ENCODE peak calls at places on chromosomes 4 and X, in ten cellular contexts. S, N, T, R, M, V, D, L, X and P are unnamed samples. For H3K4me1, the result is how much of the 10 kb centered on the place peaks cover.

GRCh38 chr4:92303621-92304027 is at the start of gene GRID2:
- DNase-seq in S (peak), N (no peak), T (peak), R (peak), M (peak), V (no peak), D (peak), L (peak), X (no peak), P (peak)

GRCh38 chrX:123971963-123972362 is 10.5 kb downstream of the STAG2 start:
- DNase-seq in S (no peak), N (no peak), T (no peak), R (no peak), M (no peak), V (no peak), D (no peak), L (peak), X (no peak), P (no peak)

GRCh38 chr4:32775049-32775448 is 2054.9 kb downstream of the PCDH7 start:
- DNase-seq in S (peak), N (no peak), T (peak), R (no peak), M (no peak), V (no peak), D (peak), L (peak), X (peak), P (peak)

GRCh38 chr4:184596617-184597185 is 52.5 kb downstream of the CASP3 start:
- DNase-seq in S (no peak), N (no peak), T (peak), R (no peak), M (no peak), V (no peak), D (no peak), L (peak), X (peak), P (no peak)

GRCh38 chr4:134422776-134423175 is 221.2 kb upstream of the PABPC4L start:
- DNase-seq in S (no peak), N (no peak), T (no peak), R (no peak), M (no peak), V (no peak), D (no peak), L (no peak), X (no peak), P (peak)

GRCh38 chr4:147843162-147843561 is 111.3 kb downstream of the ARHGAP10 start:
- DNase-seq in S (no peak), N (no peak), T (peak), R (no peak), M (peak), V (no peak), D (no peak), L (no peak), X (peak), P (peak)

GRCh38 chrX:135639066-135639815 is 74.2 kb upstream of the CT45A1 start:
- DNase-seq in S (no peak), N (no peak), T (no peak), R (no peak), M (no peak), V (no peak), D (no peak), L (no peak), X (no peak), P (no peak)

GRCh38 chrX:71082253-71082652 is 13.4 kb upstream of the FOXO4 start:
- DNase-seq in S (no peak), N (no peak), T (no peak), R (no peak), M (no peak), V (no peak), D (no peak), L (no peak), X (no peak), P (no peak)

GRCh38 chrX:30343206-30343605 is 34.0 kb upstream of the NR0B1 start:
- DNase-seq in S (no peak), N (no peak), T (peak), R (no peak), M (no peak), V (no peak), D (no peak), L (no peak), X (peak), P (no peak)

GRCh38 chr4:87117730-87118075 is 102.7 kb downstream of the KLHL8 start:
- DNase-seq in S (no peak), N (no peak), T (no peak), R (no peak), M (no peak), V (no peak), D (no peak), L (no peak), X (peak), P (no peak)

GRCh38 chr4:121192500-121192899 is 28.4 kb upstream of the TNIP3 start:
- DNase-seq in S (peak), N (no peak), T (peak), R (no peak), M (no peak), V (no peak), D (peak), L (peak), X (peak), P (no peak)

GRCh38 chr4:26127851-26128337 is 192.9 kb upstream of the RBPJ start:
- DNase-seq in S (no peak), N (no peak), T (peak), R (no peak), M (no peak), V (no peak), D (no peak), L (no peak), X (no peak), P (no peak)

GRCh38 chr4:9919047-9919446 is 102.2 kb downstream of the SLC2A9 start:
- DNase-seq in S (no peak), N (no peak), T (no peak), R (no peak), M (no peak), V (no peak), D (no peak), L (no peak), X (no peak), P (no peak)

GRCh38 chr4:3270141-3270611 is 21.2 kb downstream of the MSANTD1 start:
- DNase-seq in S (peak), N (no peak), T (no peak), R (no peak), M (no peak), V (peak), D (peak), L (no peak), X (no peak), P (no peak)

GRCh38 chr4:84239278-84239845 is 259.7 kb downstream of the NKX6-1 start:
- DNase-seq in S (no peak), N (no peak), T (peak), R (no peak), M (no peak), V (no peak), D (no peak), L (no peak), X (no peak), P (no peak)

GRCh38 chr4:98613453-98614075 is 44.8 kb downstream of the TSPAN5 start:
- DNase-seq in S (peak), N (no peak), T (no peak), R (no peak), M (no peak), V (no peak), D (no peak), L (peak), X (no peak), P (no peak)

GRCh38 chrX:42837747-42838146 is 59.8 kb upstream of the PPP1R2C start:
- DNase-seq in S (no peak), N (no peak), T (no peak), R (no peak), M (no peak), V (no peak), D (no peak), L (no peak), X (no peak), P (no peak)

GRCh38 chrX:44343412-44343942 is at the start of gene EFHC2:
- DNase-seq in S (peak), N (peak), T (peak), R (peak), M (peak), V (peak), D (peak), L (peak), X (no peak), P (peak)

GRCh38 chr4:72552447-72552846 is 16.6 kb downstream of the ADAMTS3 start:
- DNase-seq in S (no peak), N (no peak), T (no peak), R (no peak), M (no peak), V (no peak), D (no peak), L (no peak), X (no peak), P (no peak)

GRCh38 chrX:6313356-6313755 is 84.7 kb upstream of the NLGN4X start:
- DNase-seq in S (no peak), N (no peak), T (no peak), R (no peak), M (no peak), V (no peak), D (no peak), L (no peak), X (no peak), P (no peak)

GRCh38 chrX:56759736-56760409 is 30.8 kb downstream of the NBDY start:
- DNase-seq in S (no peak), N (no peak), T (no peak), R (no peak), M (no peak), V (no peak), D (no peak), L (no peak), X (no peak), P (no peak)

GRCh38 chrX:47483310-47484268 is 567 bp upstream of the ZNF41 start:
- DNase-seq in S (peak), N (peak), T (peak), R (peak), M (no peak), V (peak), D (peak), L (peak), X (peak), P (peak)

GRCh38 chr4:169219440-169219839 is 51.3 kb downstream of the SH3RF1 start:
- DNase-seq in S (no peak), N (no peak), T (no peak), R (peak), M (no peak), V (no peak), D (no peak), L (peak), X (no peak), P (no peak)

GRCh38 chr4:40719008-40719623 is 30.6 kb upstream of the NSUN7 start:
- DNase-seq in S (peak), N (no peak), T (peak), R (no peak), M (peak), V (peak), D (peak), L (peak), X (peak), P (no peak)

GRCh38 chr4:21768349-21769310 is 179.9 kb downstream of the KCNIP4 start:
- DNase-seq in S (peak), N (no peak), T (peak), R (no peak), M (no peak), V (no peak), D (peak), L (peak), X (peak), P (peak)

GRCh38 chrX:130696542-130696941 is 206.5 kb downstream of the ENOX2 start:
- DNase-seq in S (no peak), N (no peak), T (no peak), R (no peak), M (no peak), V (no peak), D (no peak), L (no peak), X (no peak), P (no peak)

GRCh38 chrX:48927125-48927524 is 8.3 kb upstream of the PIM2 start:
- DNase-seq in S (no peak), N (no peak), T (no peak), R (no peak), M (no peak), V (no peak), D (peak), L (no peak), X (no peak), P (no peak)

GRCh38 chrX:48933757-48934156 is 14.9 kb upstream of the PIM2 start:
- DNase-seq in S (no peak), N (no peak), T (no peak), R (no peak), M (no peak), V (no peak), D (no peak), L (no peak), X (no peak), P (no peak)

GRCh38 chrX:48923771-48924170 is 4.9 kb upstream of the PIM2 start:
- DNase-seq in S (no peak), N (no peak), T (no peak), R (no peak), M (no peak), V (no peak), D (no peak), L (no peak), X (no peak), P (no peak)

GRCh38 chrX:48924270-48924669 is 5.4 kb upstream of the PIM2 start:
- DNase-seq in S (no peak), N (no peak), T (no peak), R (no peak), M (no peak), V (no peak), D (no peak), L (no peak), X (no peak), P (no peak)

GRCh38 chrX:48927736-48928382 is 9.0 kb upstream of the PIM2 start:
- DNase-seq in S (no peak), N (no peak), T (no peak), R (no peak), M (no peak), V (no peak), D (peak), L (no peak), X (no peak), P (no peak)
- H3K4me3 ChIP-seq in S (no peak), N (no peak), T (no peak), R (no peak), M (no peak), V (no peak), D (peak), L (no peak), X (no peak), P (no peak)

DNA sequence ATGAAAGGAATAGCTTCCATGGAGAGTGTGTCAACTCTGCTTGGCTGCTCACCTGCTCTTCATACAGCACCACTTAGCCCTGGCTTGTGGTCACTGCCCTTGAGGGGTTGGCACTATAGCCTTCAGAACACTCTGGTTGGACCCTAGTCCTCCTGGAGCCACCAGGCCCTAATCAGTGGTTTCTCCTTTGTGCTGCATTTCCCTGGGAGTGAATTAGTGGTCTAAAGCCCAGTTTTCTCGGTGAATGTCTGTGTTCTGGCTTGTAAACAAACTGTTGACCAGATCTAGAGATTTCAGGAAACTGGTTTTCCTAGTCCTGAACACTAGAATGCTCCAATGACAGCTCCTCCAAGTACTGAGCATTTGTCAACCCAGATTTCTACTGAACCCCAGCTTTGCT is 28.6 kb upstream of the TMEM154 start:
- DNase-seq in S (no peak), N (no peak), T (peak), R (no peak), M (no peak), V (no peak), D (no peak), L (no peak), X (no peak), P (no peak)
- H3K4me1 ChIP-seq in S (under half), N (under half), T (under half), R (under half), M (under half), V (under half), D (under half), L (under half), X (under half), P (under half)

DNA sequence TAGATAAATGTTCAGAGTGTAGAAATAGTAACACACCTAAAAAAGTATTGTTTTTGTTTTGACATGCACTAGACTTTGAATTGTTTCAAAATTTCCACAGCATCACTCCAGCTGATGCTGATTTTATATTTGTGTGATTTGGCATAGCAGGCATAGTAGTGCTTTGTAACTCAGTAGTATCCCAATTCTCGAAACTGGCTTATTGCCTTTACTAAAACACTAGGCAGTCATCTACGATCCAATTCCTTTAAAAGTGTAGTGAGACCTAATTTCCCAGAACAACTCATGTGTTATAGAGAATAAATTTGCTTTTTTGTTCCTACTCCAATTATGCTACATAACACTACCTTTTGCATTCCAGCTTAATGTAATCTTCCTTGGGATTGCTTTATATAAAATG is 797.7 kb downstream of the ADGRL3 start:
- DNase-seq in S (no peak), N (no peak), T (no peak), R (no peak), M (no peak), V (no peak), D (no peak), L (no peak), X (no peak), P (no peak)
- H3K4me3 ChIP-seq in S (no peak), N (no peak), T (no peak), R (no peak), M (no peak), V (no peak), D (no peak), L (no peak), X (no peak), P (no peak)

GRCh38 chr4:146155152-146155724 is 20.3 kb upstream of the LSM6 start:
- DNase-seq in S (no peak), N (no peak), T (no peak), R (no peak), M (no peak), V (no peak), D (no peak), L (no peak), X (no peak), P (no peak)

GRCh38 chr4:146153964-146154536 is 21.5 kb upstream of the LSM6 start:
- DNase-seq in S (no peak), N (no peak), T (no peak), R (no peak), M (no peak), V (no peak), D (no peak), L (no peak), X (no peak), P (no peak)

GRCh38 chr4:146159384-146160058 is 16.0 kb upstream of the LSM6 start:
- DNase-seq in S (no peak), N (no peak), T (no peak), R (no peak), M (no peak), V (no peak), D (no peak), L (no peak), X (no peak), P (no peak)

GRCh38 chr4:146161243-146161642 is 14.3 kb upstream of the LSM6 start:
- DNase-seq in S (no peak), N (no peak), T (no peak), R (no peak), M (no peak), V (no peak), D (no peak), L (no peak), X (no peak), P (no peak)

DNA sequence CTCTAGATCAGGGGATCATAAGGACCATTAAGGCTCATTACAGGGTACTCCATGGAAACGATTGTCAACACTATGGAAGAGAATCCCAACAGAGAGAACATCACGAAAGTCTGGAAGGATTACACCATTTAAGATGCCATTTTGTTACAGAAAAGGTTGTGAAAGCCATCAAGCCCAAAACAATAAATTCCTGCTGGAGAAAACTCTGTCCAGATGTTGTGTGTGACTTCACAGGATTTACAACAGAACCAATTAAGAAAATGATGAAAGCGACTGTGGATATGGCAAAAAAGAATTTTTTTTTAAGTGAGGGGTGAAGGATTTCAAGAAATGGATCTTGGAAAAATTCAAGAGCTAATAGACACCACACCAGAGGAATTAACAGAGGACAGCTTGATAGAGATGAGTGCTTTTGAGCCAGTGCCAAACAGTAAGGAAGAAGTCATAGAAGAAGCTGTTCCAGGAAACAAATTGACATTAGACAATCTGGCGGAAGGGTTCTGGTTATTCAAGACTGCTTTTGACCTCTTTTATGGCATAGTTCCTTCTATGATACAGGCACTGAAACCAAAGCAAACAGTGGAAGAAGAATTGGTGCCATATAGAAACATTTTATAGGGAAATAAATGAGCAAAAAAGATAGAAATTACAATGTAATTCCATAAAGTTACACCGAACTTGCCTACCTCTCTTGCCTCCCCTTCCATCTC is 17.3 kb upstream of the LSM6 start:
- DNase-seq in S (no peak), N (no peak), T (no peak), R (no peak), M (no peak), V (no peak), D (no peak), L (no peak), X (no peak), P (no peak)
- H3K4me1 ChIP-seq in S (under half), N (under half), T (under half), R (under half), M (under half), V (under half), D (under half), L (under half), X (under half), P (under half)

DNA sequence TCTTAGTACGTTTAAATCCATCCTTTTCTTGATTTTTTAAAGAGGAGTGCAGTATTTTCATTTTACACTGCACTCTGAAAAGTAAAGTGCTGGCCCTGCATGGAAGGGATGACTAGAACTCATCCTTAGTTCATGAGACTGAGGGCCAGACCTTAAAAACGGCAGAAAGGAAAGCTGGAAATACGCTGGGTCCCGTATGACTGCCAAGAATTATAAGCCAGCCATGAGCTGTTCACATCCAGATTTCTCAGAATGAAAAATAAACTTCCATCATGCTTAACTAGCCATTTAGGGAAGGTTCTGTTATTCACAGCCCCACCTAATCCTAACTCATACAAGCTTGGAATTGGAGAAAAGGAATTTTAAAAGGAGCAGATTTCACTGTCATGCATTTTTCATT is 894.4 kb downstream of the FAT4 start:
- DNase-seq in S (no peak), N (no peak), T (no peak), R (no peak), M (no peak), V (no peak), D (no peak), L (no peak), X (no peak), P (no peak)
- H3K4me3 ChIP-seq in S (no peak), N (no peak), T (no peak), R (no peak), M (no peak), V (no peak), D (no peak), L (no peak), X (no peak), P (no peak)